ENCODE peak calls at places on chromosomes 7 and 10, in six cellular contexts. P, W, J, U, O and R are unnamed samples.

GRCh38 chr7:117248810-117249209 is 74.0 kb downstream of the WNT2 start:
- DNase-seq in P (no peak), W (no peak), J (peak; percentile 2), U (peak; percentile 50), O (no peak), R (no peak)

GRCh38 chr7:45188736-45189135 is 31.1 kb downstream of the RAMP3 start:
- DNase-seq in P (no peak), W (no peak), J (no peak), U (no peak), O (no peak), R (no peak)

GRCh38 chr10:114131094-114131493 is 42.9 kb downstream of the CCDC186 start:
- DNase-seq in P (no peak), W (no peak), J (no peak), U (no peak), O (no peak), R (no peak)

GRCh38 chr10:14667748-14668147 is 106.9 kb downstream of the FAM107B start:
- DNase-seq in P (no peak), W (no peak), J (no peak), U (no peak), O (no peak), R (no peak)

GRCh38 chr10:112227331-112227961 is 43.9 kb upstream of the GPAM start:
- DNase-seq in P (no peak), W (no peak), J (no peak), U (no peak), O (no peak), R (no peak)

GRCh38 chr10:115706482-115707076 is 566.4 kb downstream of the GFRA1 start:
- DNase-seq in P (no peak), W (no peak), J (no peak), U (no peak), O (no peak), R (no peak)

GRCh38 chr10:121702351-121703320 is 104.4 kb upstream of the FGFR2 start:
- DNase-seq in P (no peak), W (no peak), J (no peak), U (no peak), O (no peak), R (no peak)

GRCh38 chr7:150412016-150412415 is 32.9 kb downstream of the ZNF775 start:
- DNase-seq in P (no peak), W (no peak), J (no peak), U (no peak), O (peak; percentile 43), R (no peak)